ENCODE peak calls at places on chromosomes 12 and 14, in four cellular contexts. One of them, this sample, is unnamed.

GRCh38 chr12:4280351-4281163 is 7.0 kb downstream of the CCND2 start:
- DNase-seq in coronary artery: peak; percentile 73
- DNase-seq in cardiac muscle cell: peak; percentile 25
- DNase-seq in AG10803: no peak
- DNase-seq in this sample: no peak

GRCh38 chr12:40942326-40942725 is 245.8 kb upstream of the PDZRN4 start:
- DNase-seq in cardiac muscle cell: peak; percentile 4
- DNase-seq in AG10803: peak; percentile 23
- DNase-seq in coronary artery: no peak
- DNase-seq in this sample: no peak

GRCh38 chr12:77120695-77121094 is 55.3 kb upstream of the E2F7 start:
- DNase-seq in AG10803: peak; percentile 64
- DNase-seq in coronary artery: no peak
- DNase-seq in cardiac muscle cell: peak; percentile 61
- DNase-seq in this sample: peak; percentile 26

GRCh38 chr12:124484526-124484953 is 82.9 kb downstream of the NCOR2 start:
- DNase-seq in AG10803: no peak
- DNase-seq in coronary artery: no peak
- DNase-seq in cardiac muscle cell: no peak
- DNase-seq in this sample: no peak

GRCh38 chr12:107955966-107956643 is 173.0 kb upstream of the WSCD2 start:
- DNase-seq in cardiac muscle cell: no peak
- DNase-seq in AG10803: no peak
- DNase-seq in coronary artery: no peak
- DNase-seq in this sample: no peak

GRCh38 chr12:106671840-106672239 is 89.0 kb downstream of the RFX4 start:
- DNase-seq in AG10803: no peak
- DNase-seq in cardiac muscle cell: no peak
- DNase-seq in coronary artery: no peak
- DNase-seq in this sample: no peak

GRCh38 chr12:6110006-6110405 is 14.5 kb downstream of the VWF start:
- DNase-seq in cardiac muscle cell: peak; percentile 16
- DNase-seq in AG10803: no peak
- DNase-seq in coronary artery: no peak
- DNase-seq in this sample: no peak

GRCh38 chr14:88049271-88049670 is 44.3 kb downstream of the GPR65 start:
- DNase-seq in cardiac muscle cell: no peak
- DNase-seq in AG10803: no peak
- DNase-seq in coronary artery: no peak
- DNase-seq in this sample: no peak

GRCh38 chr12:104695453-104696148 is 238.9 kb downstream of the CHST11 start:
- DNase-seq in AG10803: peak; percentile 74
- DNase-seq in cardiac muscle cell: peak; percentile 93
- DNase-seq in coronary artery: no peak
- DNase-seq in this sample: peak; percentile 94

GRCh38 chr12:1812650-1813302 is 7.6 kb upstream of the LRTM2 start:
- DNase-seq in coronary artery: no peak
- DNase-seq in AG10803: peak; percentile 28
- DNase-seq in cardiac muscle cell: peak; percentile 83
- DNase-seq in this sample: no peak

GRCh38 chr12:14366211-14366762 is 805 bp downstream of the ATF7IP start:
- DNase-seq in AG10803: peak; percentile 45
- DNase-seq in cardiac muscle cell: peak; percentile 63
- DNase-seq in coronary artery: no peak
- DNase-seq in this sample: no peak

GRCh38 chr12:77153706-77154105 is 88.3 kb upstream of the E2F7 start:
- DNase-seq in cardiac muscle cell: peak; percentile 7
- DNase-seq in coronary artery: no peak
- DNase-seq in AG10803: peak; percentile 56
- DNase-seq in this sample: no peak

GRCh38 chr12:93530358-93530757 is 42.1 kb upstream of the SOCS2 start:
- DNase-seq in cardiac muscle cell: peak; percentile 71
- DNase-seq in coronary artery: no peak
- DNase-seq in AG10803: no peak
- DNase-seq in this sample: no peak

GRCh38 chr12:104958946-104959841 is 1.1 kb upstream of the SLC41A2 start:
- DNase-seq in AG10803: peak; percentile 60
- DNase-seq in coronary artery: no peak
- DNase-seq in cardiac muscle cell: peak; percentile 47
- DNase-seq in this sample: peak; percentile 27

GRCh38 chr12:50102186-50102585 is 1.6 kb upstream of the GPD1 start:
- DNase-seq in coronary artery: no peak
- DNase-seq in AG10803: no peak
- DNase-seq in cardiac muscle cell: no peak
- DNase-seq in this sample: no peak

GRCh38 chr14:54450535-54450934 is 9.4 kb upstream of the CNIH1 start:
- DNase-seq in AG10803: peak; percentile 86
- DNase-seq in cardiac muscle cell: peak; percentile 40
- DNase-seq in coronary artery: no peak
- DNase-seq in this sample: no peak

GRCh38 chr14:103910984-103911383 is 17.3 kb upstream of the TDRD9 start:
- DNase-seq in coronary artery: no peak
- DNase-seq in AG10803: no peak
- DNase-seq in cardiac muscle cell: no peak
- DNase-seq in this sample: no peak

GRCh38 chr12:114920828-114921579 is 237.0 kb upstream of the TBX3 start:
- DNase-seq in AG10803: peak; percentile 78
- DNase-seq in coronary artery: no peak
- DNase-seq in cardiac muscle cell: peak; percentile 33
- DNase-seq in this sample: no peak

GRCh38 chr12:113120670-113121370 is 14.7 kb downstream of the RASAL1 start:
- DNase-seq in coronary artery: no peak
- DNase-seq in cardiac muscle cell: no peak
- DNase-seq in AG10803: no peak
- DNase-seq in this sample: no peak

GRCh38 chr12:26680724-26681455 is 152.1 kb downstream of the ITPR2 start:
- DNase-seq in AG10803: peak; percentile 84
- DNase-seq in cardiac muscle cell: peak; percentile 62
- DNase-seq in coronary artery: no peak
- DNase-seq in this sample: peak; percentile 39

GRCh38 chr12:85280138-85280983 is at the start of gene ALX1:
- DNase-seq in AG10803: peak; percentile 6
- DNase-seq in coronary artery: no peak
- DNase-seq in cardiac muscle cell: peak; percentile 17
- DNase-seq in this sample: no peak

GRCh38 chr14:93286212-93286890 is 46.5 kb downstream of the BTBD7 start:
- DNase-seq in cardiac muscle cell: peak; percentile 34
- DNase-seq in coronary artery: no peak
- DNase-seq in AG10803: peak; percentile 13
- DNase-seq in this sample: no peak

GRCh38 chr12:72015895-72016294 is 77.2 kb downstream of the TPH2 start:
- DNase-seq in coronary artery: no peak
- DNase-seq in cardiac muscle cell: no peak
- DNase-seq in AG10803: no peak
- DNase-seq in this sample: no peak

GRCh38 chr14:50059773-50060629 is 56.4 kb downstream of the VCPKMT start:
- DNase-seq in cardiac muscle cell: no peak
- DNase-seq in AG10803: no peak
- DNase-seq in coronary artery: no peak
- DNase-seq in this sample: no peak

GRCh38 chr12:16281157-16281556 is 3.7 kb upstream of the SLC15A5 start:
- DNase-seq in coronary artery: no peak
- DNase-seq in AG10803: peak; percentile 38
- DNase-seq in cardiac muscle cell: peak; percentile 89
- DNase-seq in this sample: no peak

GRCh38 chr12:5796171-5797091 is 148.6 kb downstream of the ANO2 start:
- DNase-seq in AG10803: peak; percentile 22
- DNase-seq in cardiac muscle cell: peak; percentile 2
- DNase-seq in coronary artery: no peak
- DNase-seq in this sample: no peak

GRCh38 chr12:6465467-6466183 is 4.9 kb downstream of the VAMP1 start:
- DNase-seq in cardiac muscle cell: peak; percentile 84
- DNase-seq in coronary artery: no peak
- DNase-seq in AG10803: peak; percentile 77
- DNase-seq in this sample: peak; percentile 66

GRCh38 chr14:99596071-99596627 is 7.9 kb downstream of the CCDC85C start:
- DNase-seq in coronary artery: no peak
- DNase-seq in cardiac muscle cell: no peak
- DNase-seq in AG10803: no peak
- DNase-seq in this sample: no peak

GRCh38 chr14:102203382-102203781 is 63.7 kb downstream of the WDR20 start:
- DNase-seq in coronary artery: no peak
- DNase-seq in cardiac muscle cell: no peak
- DNase-seq in AG10803: no peak
- DNase-seq in this sample: no peak

GRCh38 chr12:23857201-23857600 is 92.3 kb downstream of the SOX5 start:
- DNase-seq in cardiac muscle cell: no peak
- DNase-seq in coronary artery: no peak
- DNase-seq in AG10803: no peak
- DNase-seq in this sample: no peak

GRCh38 chr14:55129428-55130193 is 559 bp downstream of the LGALS3 start:
- DNase-seq in cardiac muscle cell: peak; percentile 75
- DNase-seq in AG10803: peak; percentile 71
- DNase-seq in coronary artery: peak; percentile 86
- DNase-seq in this sample: peak; percentile 12

GRCh38 chr12:10268037-10268436 is 39.6 kb upstream of the KLRD1 start:
- DNase-seq in cardiac muscle cell: no peak
- DNase-seq in coronary artery: no peak
- DNase-seq in AG10803: no peak
- DNase-seq in this sample: no peak

GRCh38 chr14:37048666-37049071 is 123.7 kb downstream of the SLC25A21 start:
- DNase-seq in cardiac muscle cell: no peak
- DNase-seq in AG10803: no peak
- DNase-seq in coronary artery: no peak
- DNase-seq in this sample: no peak

GRCh38 chr12:57227315-57228115 is 2.0 kb upstream of the SHMT2 start:
- DNase-seq in AG10803: peak; percentile 50
- DNase-seq in coronary artery: no peak
- DNase-seq in cardiac muscle cell: no peak
- DNase-seq in this sample: no peak

GRCh38 chr12:105470601-105471000 is 140.1 kb downstream of the C12orf75 start:
- DNase-seq in AG10803: no peak
- DNase-seq in cardiac muscle cell: no peak
- DNase-seq in coronary artery: no peak
- DNase-seq in this sample: no peak

GRCh38 chr14:24431569-24432258 is 2.0 kb downstream of the KHNYN start:
- DNase-seq in coronary artery: peak; percentile 93
- DNase-seq in cardiac muscle cell: peak; percentile 96
- DNase-seq in AG10803: peak; percentile 94
- DNase-seq in this sample: peak; percentile 81

GRCh38 chr12:46299846-46300245 is 31.0 kb upstream of the SLC38A1 start:
- DNase-seq in coronary artery: no peak
- DNase-seq in cardiac muscle cell: peak; percentile 2
- DNase-seq in AG10803: no peak
- DNase-seq in this sample: no peak
- H3K4me3 ChIP-seq in coronary artery: no peak overlapping the region
- H3K4me3 ChIP-seq in cardiac muscle cell: no peak overlapping the region
- H3K4me3 ChIP-seq in AG10803: no peak overlapping the region
- H3K4me3 ChIP-seq in this sample: no peak overlapping the region

GRCh38 chr12:127964717-127965116 is 302.3 kb upstream of the TMEM132C start:
- DNase-seq in cardiac muscle cell: no peak
- DNase-seq in coronary artery: no peak
- DNase-seq in AG10803: peak; percentile 44
- DNase-seq in this sample: no peak
- TF ChIP-seq CTCF in cardiac muscle cell: no peak
- TF ChIP-seq CTCF in coronary artery: no peak
- TF ChIP-seq CTCF in AG10803: peak; percentile 52
- TF ChIP-seq CTCF in this sample: peak; percentile 22

DNA sequence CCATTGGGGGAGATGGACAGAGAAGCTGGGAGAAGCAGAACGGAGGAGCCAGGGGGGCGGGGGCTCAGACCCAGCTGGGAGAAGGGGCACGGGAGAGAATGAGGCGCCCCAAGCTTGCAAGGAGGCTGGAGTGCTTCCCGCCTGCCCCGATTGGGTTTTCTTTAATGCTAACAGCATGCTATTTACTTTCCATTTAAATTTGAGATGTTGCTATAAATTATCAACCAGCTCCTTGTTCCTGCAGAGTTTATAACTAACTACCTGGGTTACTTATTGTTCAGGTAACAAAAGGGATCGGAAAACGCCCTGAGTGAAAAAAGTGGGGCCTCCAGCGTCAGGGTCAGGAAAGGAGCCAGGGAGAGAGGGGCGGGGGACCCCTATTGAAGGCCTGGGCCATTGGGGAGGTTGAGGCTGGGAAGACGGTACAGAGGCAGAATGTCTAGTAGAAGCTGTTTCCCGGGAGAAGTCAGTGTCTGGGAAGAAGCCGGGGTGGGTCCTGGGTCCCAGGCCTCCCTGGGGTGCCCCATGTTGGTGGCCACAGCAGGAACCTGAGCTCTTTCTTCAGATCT is 2.5 kb downstream of the HNF1A start:
- DNase-seq in cardiac muscle cell: no peak
- DNase-seq in coronary artery: no peak
- DNase-seq in AG10803: no peak
- DNase-seq in this sample: no peak
- H3K4me3 ChIP-seq in cardiac muscle cell: no peak overlapping the region
- H3K4me3 ChIP-seq in coronary artery: no peak overlapping the region
- H3K4me3 ChIP-seq in AG10803: no peak overlapping the region
- H3K4me3 ChIP-seq in this sample: no peak overlapping the region

GRCh38 chr12:109440851-109441490 is 36.1 kb downstream of the KCTD10 start:
- DNase-seq in AG10803: peak; percentile 84
- DNase-seq in cardiac muscle cell: peak; percentile 61
- DNase-seq in coronary artery: no peak
- DNase-seq in this sample: no peak

GRCh38 chr12:109435428-109436180 is 41.5 kb downstream of the KCTD10 start:
- DNase-seq in cardiac muscle cell: no peak
- DNase-seq in AG10803: no peak
- DNase-seq in coronary artery: no peak
- DNase-seq in this sample: no peak

GRCh38 chr12:109436181-109436546 is 40.9 kb downstream of the KCTD10 start:
- DNase-seq in cardiac muscle cell: no peak
- DNase-seq in coronary artery: no peak
- DNase-seq in AG10803: peak; percentile 58
- DNase-seq in this sample: no peak

GRCh38 chr12:109443794-109444193 is 33.3 kb downstream of the KCTD10 start:
- DNase-seq in cardiac muscle cell: no peak
- DNase-seq in coronary artery: no peak
- DNase-seq in AG10803: peak; percentile 61
- DNase-seq in this sample: no peak

GRCh38 chr12:109439181-109439580 is 37.9 kb downstream of the KCTD10 start:
- DNase-seq in coronary artery: no peak
- DNase-seq in AG10803: peak; percentile 41
- DNase-seq in cardiac muscle cell: no peak
- DNase-seq in this sample: no peak
- TF ChIP-seq CTCF in coronary artery: no peak
- TF ChIP-seq CTCF in AG10803: no peak
- TF ChIP-seq CTCF in cardiac muscle cell: no peak
- TF ChIP-seq CTCF in this sample: no peak

GRCh38 chr12:83575326-83575725 is 888.6 kb downstream of the TMTC2 start:
- DNase-seq in AG10803: no peak
- DNase-seq in cardiac muscle cell: no peak
- DNase-seq in coronary artery: no peak
- DNase-seq in this sample: no peak
- H3K4me3 ChIP-seq in AG10803: no peak overlapping the region
- H3K4me3 ChIP-seq in cardiac muscle cell: no peak overlapping the region
- H3K4me3 ChIP-seq in coronary artery: no peak overlapping the region
- H3K4me3 ChIP-seq in this sample: no peak overlapping the region

This sample was measured in astrocyte of the cerebellum.